ENCODE peak calls at places on chromosome 13, in seven cellular contexts. O is SJCRH30, Z is body of pancreas, G is heart left ventricle, W is transverse colon, C is mesendoderm, E is PC-3. T is an unnamed sample. For H3K4me1 and H3K27me3, the result is how much of the 10 kb centered on the place peaks cover.

GRCh38 chr13:70613295-70613694 is 505.0 kb upstream of the KLHL1 start:
- DNase-seq in Z (no peak), W (no peak), C (no peak), O (peak), E (peak), G (no peak), T (no peak)

GRCh38 chr13:113801289-113801961 is 42.4 kb downstream of the TMEM255B start:
- DNase-seq in O (no peak), W (no peak), E (no peak), Z (no peak), C (no peak), G (no peak), T (no peak)

GRCh38 chr13:113356594-113356993 is 7.3 kb downstream of the GRTP1 start:
- DNase-seq in W (no peak), Z (no peak), C (no peak), O (no peak), E (no peak), G (no peak), T (no peak)

GRCh38 chr13:93169980-93170379 is 56.6 kb upstream of the GPC6 start:
- DNase-seq in G (no peak), C (peak), O (peak), W (no peak), E (peak), Z (no peak), T (no peak)

GRCh38 chr13:39768962-39769361 is 113.5 kb downstream of the COG6 start:
- DNase-seq in G (no peak), Z (no peak), E (no peak), O (peak), C (no peak), W (no peak), T (no peak)

GRCh38 chr13:111005364-111005763 is 90.5 kb upstream of the ANKRD10 start:
- DNase-seq in E (peak), G (no peak), O (peak), W (no peak), Z (no peak), C (peak), T (no peak)

GRCh38 chr13:22001336-22001735 is 330.5 kb downstream of the FGF9 start:
- DNase-seq in O (no peak), E (no peak), G (no peak), W (no peak), Z (no peak), C (no peak), T (no peak)

GRCh38 chr13:27131202-27131623 is 40.4 kb downstream of the USP12 start:
- DNase-seq in O (no peak), E (peak), Z (no peak), W (no peak), C (peak), G (no peak), T (no peak)

GRCh38 chr13:110546933-110547332 is 14.6 kb downstream of the RAB20 start:
- DNase-seq in E (peak), G (peak), Z (peak), O (peak), C (no peak), W (peak), T (no peak)

GRCh38 chr13:28492527-28493367 is 2.2 kb downstream of the FLT1 start:
- DNase-seq in O (no peak), C (peak), G (no peak), W (no peak), Z (no peak), E (no peak), T (no peak)

GRCh38 chr13:34358811-34359513 is 541.0 kb downstream of the RFC3 start:
- DNase-seq in G (no peak), O (no peak), C (no peak), E (peak), W (no peak), Z (no peak), T (no peak)

GRCh38 chr13:99063952-99064351 is 86.1 kb upstream of the DOCK9 start:
- DNase-seq in O (no peak), G (no peak), W (no peak), C (no peak), Z (no peak), E (no peak), T (no peak)

GRCh38 chr13:31380728-31381127 is 181.0 kb downstream of the B3GLCT start:
- DNase-seq in O (peak), E (no peak), W (no peak), C (no peak), Z (no peak), G (no peak), T (no peak)

GRCh38 chr13:43333176-43333575 is 309.8 kb downstream of the DNAJC15 start:
- DNase-seq in W (no peak), C (no peak), Z (no peak), E (no peak), G (no peak), O (no peak), T (no peak)
- H3K4me1 ChIP-seq in W (under half), C (under half), Z (under half), E (under half), G (under half), O (under half), T (under half)

DNA sequence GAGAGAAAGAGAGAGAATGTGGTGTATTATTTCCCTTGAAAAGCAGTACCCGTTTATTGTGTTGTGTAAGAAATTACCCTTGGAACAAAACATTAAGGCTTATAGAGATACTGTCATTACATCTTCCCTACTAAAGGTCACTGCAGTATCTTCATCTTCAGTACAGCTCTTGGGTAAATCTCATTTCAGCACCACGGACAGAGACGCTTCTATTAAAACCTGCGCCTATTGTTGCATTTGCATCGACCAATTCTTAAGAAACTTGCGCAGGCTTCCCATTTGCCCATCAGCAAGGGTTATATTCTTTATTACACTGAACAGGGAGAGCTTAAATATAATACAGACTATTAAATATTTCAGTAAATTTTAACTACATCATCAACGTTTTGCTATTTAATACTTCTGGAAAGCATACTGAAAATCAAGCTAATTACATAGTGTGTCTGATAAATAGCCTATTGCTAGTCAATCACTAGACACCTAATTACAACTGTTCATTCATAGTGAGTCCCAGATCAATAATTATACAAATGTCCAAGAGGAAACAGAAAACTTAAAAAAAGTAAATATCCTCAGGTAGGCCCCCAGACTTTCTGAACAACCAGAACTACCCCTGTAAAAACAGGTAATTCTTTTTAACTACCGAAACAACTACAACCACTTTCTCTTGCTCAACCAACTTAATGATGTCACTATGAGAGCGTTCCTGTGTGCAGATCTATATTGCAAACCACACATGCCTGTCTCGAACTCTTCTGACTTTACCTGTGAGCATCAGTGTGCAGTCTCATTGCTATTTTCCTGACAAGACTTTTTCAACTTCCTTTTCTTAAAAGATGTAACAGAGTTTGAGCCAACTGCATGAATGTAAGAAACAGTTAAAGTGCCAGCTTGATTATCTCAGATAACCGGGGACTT is 350.5 kb downstream of the LIG4 start:
- DNase-seq in Z (no peak), O (peak), E (peak), W (no peak), G (no peak), C (peak), T (no peak)
- H3K27me3 ChIP-seq in Z (under half), O (under half), E (under half), W (half or more), G (under half), C (under half), T (under half)

GRCh38 chr13:40960721-40961120 is 58.4 kb downstream of the ELF1 start:
- DNase-seq in G (no peak), O (no peak), Z (no peak), E (no peak), W (no peak), C (no peak), T (no peak)
- H3K4me1 ChIP-seq in G (half or more), O (under half), Z (under half), E (under half), W (half or more), C (under half), T (under half)

GRCh38 chr13:96093296-96094006 is 3.5 kb downstream of the HS6ST3 start:
- DNase-seq in O (no peak), C (no peak), W (no peak), G (no peak), Z (no peak), E (peak), T (no peak)
- H3K27me3 ChIP-seq in O (under half), C (under half), W (half or more), G (under half), Z (under half), E (under half), T (under half)